ENCODE peak calls at places on chromosomes 16 and 17, in six cellular contexts. U is dorsolateral prefrontal cortex, V is astrocyte of the cerebellum, C is left lung, Q is epithelial cell of esophagus, B is psoas muscle. Z is an unnamed sample.

GRCh38 chr16:88058136-88058535 is 106.9 kb downstream of the BANP start:
- DNase-seq in C (peak; percentile 57), U (no peak), V (no peak), B (peak; percentile 29), Q (no peak), Z (no peak)

GRCh38 chr16:65414284-65414984 is 292.6 kb upstream of the CDH11 start:
- DNase-seq in U (no peak), Q (peak; percentile 87), B (no peak), V (peak; percentile 33), C (no peak), Z (peak; percentile 77)

GRCh38 chr17:4365628-4366311 is 705 bp downstream of the UBE2G1 start:
- DNase-seq in Q (peak; percentile 15), B (peak; percentile 74), V (no peak), U (peak; percentile 31), C (peak; percentile 90), Z (no peak)

GRCh38 chr17:56898874-56899273 is 15.0 kb downstream of the TRIM25 start:
- DNase-seq in U (no peak), V (no peak), C (no peak), B (no peak), Q (no peak), Z (no peak)

GRCh38 chr17:51118330-51119195 is 2.1 kb downstream of the SPAG9 start:
- DNase-seq in U (no peak), Q (peak; percentile 16), V (no peak), C (no peak), B (peak; percentile 82), Z (no peak)

GRCh38 chr16:54921229-54921824 is 9.3 kb upstream of the IRX5 start:
- DNase-seq in Q (peak; percentile 57), U (no peak), V (no peak), C (no peak), B (no peak), Z (no peak)

GRCh38 chr17:55289978-55290377 is 25.2 kb downstream of the HLF start:
- DNase-seq in Q (no peak), C (no peak), U (no peak), B (no peak), V (no peak), Z (no peak)

GRCh38 chr16:89358030-89359005 is 132.0 kb downstream of the ANKRD11 start:
- DNase-seq in B (peak; percentile 50), U (no peak), C (no peak), V (no peak), Q (no peak), Z (no peak)

GRCh38 chr17:65027305-65027704 is 29.2 kb downstream of the GNA13 start:
- DNase-seq in V (peak; percentile 45), C (no peak), B (no peak), Q (peak; percentile 83), U (no peak), Z (peak; percentile 25)

GRCh38 chr17:248337-249235 is 67.1 kb upstream of the DOC2B start:
- DNase-seq in U (no peak), C (peak; percentile 32), Q (no peak), B (peak; percentile 39), V (no peak), Z (no peak)

GRCh38 chr16:47483616-47484015 is 22.5 kb downstream of the PHKB start:
- DNase-seq in Q (no peak), B (no peak), C (no peak), U (no peak), V (no peak), Z (no peak)

GRCh38 chr17:58491510-58492045 is 3.4 kb upstream of the HSF5 start:
- DNase-seq in V (no peak), B (no peak), U (no peak), Q (peak; percentile 22), C (no peak), Z (no peak)

GRCh38 chr16:28863929-28864886 is 565 bp downstream of the SH2B1 start:
- DNase-seq in Q (no peak), B (no peak), U (no peak), C (no peak), V (peak; percentile 29), Z (no peak)

GRCh38 chr17:63950940-63951907 is 19.1 kb upstream of the CD79B start:
- DNase-seq in Q (peak; percentile 65), B (no peak), V (no peak), U (no peak), C (no peak), Z (no peak)

DNA sequence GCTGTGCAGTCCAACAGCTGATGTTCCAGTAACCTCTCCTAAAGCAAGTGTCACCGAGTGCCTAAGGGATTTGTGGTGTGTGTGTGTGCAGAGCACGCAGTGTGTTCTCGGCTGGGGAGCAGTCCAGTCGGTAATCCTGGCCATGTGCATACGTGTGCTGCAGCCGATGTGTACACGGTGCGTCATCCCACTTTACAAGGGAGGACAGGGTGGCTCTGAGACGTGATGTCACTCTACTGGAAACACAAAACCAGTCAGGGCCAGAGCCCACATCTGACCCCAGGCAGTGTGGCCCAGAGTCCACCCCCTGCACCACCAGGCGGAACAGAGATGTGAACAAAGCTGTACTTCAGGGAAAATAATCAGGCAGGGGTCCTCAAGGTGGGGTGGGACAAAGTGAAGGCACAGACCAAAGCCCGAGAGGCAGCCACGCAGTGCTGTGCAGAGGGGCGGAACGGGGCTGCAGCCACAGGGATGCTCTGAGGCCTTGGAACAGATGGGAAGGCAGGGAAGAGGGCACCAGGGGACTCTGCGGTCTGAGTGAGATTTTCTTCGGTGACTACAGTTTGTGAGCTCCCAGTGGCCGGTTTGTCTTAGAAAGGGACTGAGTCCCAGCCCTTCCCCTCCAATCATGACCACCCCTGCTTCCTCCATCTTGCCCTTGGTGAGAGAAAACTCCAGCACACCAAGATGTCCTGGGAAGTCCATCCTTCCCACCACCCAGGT is 181.5 kb downstream of the ZNF423 start:
- DNase-seq in C (peak; percentile 28), B (no peak), Q (no peak), V (no peak), U (no peak), Z (peak; percentile 16)
- H3K4me3 ChIP-seq in C (no peak overlapping the region), B (no peak overlapping the region), Q (no peak overlapping the region), V (no peak overlapping the region), U (no peak overlapping the region), Z (no peak overlapping the region)

GRCh38 chr16:72646615-72647014 is 401.3 kb downstream of the ZFHX3 start:
- DNase-seq in B (no peak), V (no peak), C (no peak), Q (no peak), U (no peak), Z (no peak)
- H3K4me3 ChIP-seq in B (no peak overlapping the region), V (no peak overlapping the region), C (no peak overlapping the region), Q (no peak overlapping the region), U (no peak overlapping the region), Z (no peak overlapping the region)

GRCh38 chr16:2470603-2471015 is 488 bp upstream of the NTN3 start:
- DNase-seq in B (no peak), Q (peak; percentile 56), U (no peak), V (no peak), C (no peak), Z (no peak)

GRCh38 chr16:2468142-2468724 is 2.9 kb upstream of the NTN3 start:
- DNase-seq in U (no peak), V (no peak), Q (peak; percentile 84), C (no peak), B (no peak), Z (no peak)

GRCh38 chr16:2470234-2470601 is 879 bp upstream of the NTN3 start:
- DNase-seq in B (no peak), Q (no peak), V (no peak), C (no peak), U (no peak), Z (no peak)

GRCh38 chr16:2468725-2469398 is 2.2 kb upstream of the NTN3 start:
- DNase-seq in B (no peak), V (no peak), C (no peak), Q (no peak), U (no peak), Z (no peak)

GRCh38 chr16:2469399-2470233 is 1.5 kb upstream of the NTN3 start:
- DNase-seq in B (no peak), U (no peak), Q (no peak), C (no peak), V (no peak), Z (no peak)
- H3K4me3 ChIP-seq in B (peak overlapping the region; percentile 75), U (no peak overlapping the region), Q (no peak overlapping the region), C (no peak overlapping the region), V (no peak overlapping the region), Z (no peak overlapping the region)

DNA sequence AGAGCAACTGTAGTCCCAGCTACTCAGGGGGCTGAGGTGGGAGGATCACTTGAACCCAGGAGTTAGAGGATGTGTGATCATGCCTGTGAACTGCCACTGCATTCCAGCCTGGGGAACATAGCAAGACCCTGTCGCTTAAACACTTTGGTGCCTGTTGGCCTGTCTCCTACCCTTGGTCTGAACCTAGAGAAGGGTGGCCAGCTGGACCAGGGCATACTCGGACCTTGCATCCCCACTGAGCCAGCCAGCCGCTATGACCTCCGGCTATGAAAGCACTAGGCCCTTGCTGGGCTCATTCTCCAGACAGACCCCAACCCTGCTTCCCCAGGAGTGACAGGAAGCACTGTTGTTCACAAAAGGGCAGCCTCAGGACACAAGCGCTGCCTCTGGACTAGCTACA is 4.6 kb downstream of the IFT20 start:
- DNase-seq in V (no peak), B (no peak), Q (no peak), C (no peak), U (no peak), Z (no peak)
- H3K4me3 ChIP-seq in V (no peak overlapping the region), B (no peak overlapping the region), Q (no peak overlapping the region), C (no peak overlapping the region), U (no peak overlapping the region), Z (no peak overlapping the region)

DNA sequence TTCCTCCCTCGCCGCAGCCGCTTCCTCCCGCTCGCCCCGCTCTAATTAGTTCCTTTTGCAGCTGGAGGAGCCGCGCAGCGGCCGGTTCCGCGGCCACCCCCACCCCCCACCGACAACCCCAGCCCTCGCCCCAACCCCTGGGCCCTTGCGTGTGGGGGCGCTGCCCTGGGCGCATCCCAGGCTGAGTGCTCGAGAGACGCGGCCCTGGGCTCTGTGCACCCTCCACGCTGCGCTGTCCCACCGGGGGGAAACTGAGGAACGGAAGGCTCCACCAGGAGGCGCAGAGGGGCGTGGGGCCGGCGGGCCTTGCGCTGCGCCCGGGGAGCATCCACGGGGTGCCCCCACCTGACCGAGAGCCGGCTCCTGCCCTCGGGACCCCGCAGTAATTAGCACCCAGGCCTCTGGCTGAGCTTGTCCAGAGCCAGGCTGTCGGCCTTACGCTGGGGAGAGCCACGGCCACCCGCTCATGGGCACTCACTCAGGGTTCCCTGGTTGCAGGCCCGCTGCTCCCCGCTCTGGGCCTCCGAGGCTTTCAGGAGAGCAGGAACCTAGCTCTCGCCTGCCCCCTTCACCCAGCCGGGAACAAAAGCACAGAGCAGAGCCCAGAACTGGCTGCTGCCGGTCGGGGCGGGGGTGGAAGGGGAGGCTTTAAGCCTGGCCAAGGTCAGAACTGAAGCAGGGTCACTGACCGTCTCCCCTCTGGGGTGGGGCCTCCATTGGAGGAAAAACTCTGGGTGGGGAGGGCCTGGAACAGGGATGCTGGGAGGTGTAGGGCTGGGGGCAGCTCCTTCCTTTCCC is 12.1 kb downstream of the GLIS2 start:
- DNase-seq in V (no peak), U (peak; percentile 83), C (peak; percentile 88), B (peak; percentile 88), Q (peak; percentile 76), Z (no peak)
- H3K4me3 ChIP-seq in V (peak overlapping the region; percentile 25), U (peak overlapping the region; percentile 50), C (peak overlapping the region; percentile 25), B (peak overlapping the region; percentile 66), Q (peak overlapping the region; percentile 52), Z (peak overlapping the region; percentile 41)

DNA sequence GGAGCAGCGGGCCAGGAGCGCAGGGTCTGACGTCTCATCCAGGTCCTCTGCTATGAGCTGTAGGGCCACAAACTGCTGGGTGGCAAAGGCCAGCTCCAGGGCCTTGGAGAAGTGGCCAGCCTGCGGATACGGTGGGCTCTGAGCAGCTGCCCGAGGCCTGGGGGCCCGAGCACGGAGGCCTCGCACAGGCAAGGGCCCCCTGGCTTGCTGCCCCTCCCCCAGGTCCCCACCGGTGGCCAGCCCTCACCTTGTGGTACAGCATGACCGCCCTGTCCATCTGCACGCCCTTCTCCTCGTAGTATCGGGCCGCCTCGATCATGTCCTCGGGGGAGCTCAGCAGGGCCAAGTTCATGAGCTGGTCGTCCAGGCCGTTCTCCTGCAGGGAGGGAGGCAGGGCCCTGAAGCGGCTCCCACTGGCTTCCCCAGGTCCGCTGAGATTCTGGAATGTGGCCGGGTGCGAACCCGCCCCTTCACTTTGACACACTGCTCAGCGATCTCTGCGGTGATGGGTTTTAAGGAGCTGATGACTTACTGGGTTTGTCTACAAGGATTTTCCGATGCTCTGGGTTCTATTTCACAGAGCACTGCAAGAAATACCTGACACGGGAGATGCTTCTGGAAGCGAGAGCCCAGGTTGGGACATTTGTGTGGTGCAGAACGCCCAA is 9.8 kb upstream of the TMEM204 start:
- DNase-seq in B (no peak), V (no peak), C (no peak), Q (no peak), U (no peak), Z (no peak)
- H3K4me3 ChIP-seq in B (no peak overlapping the region), V (no peak overlapping the region), C (no peak overlapping the region), Q (no peak overlapping the region), U (no peak overlapping the region), Z (no peak overlapping the region)